ENCODE peak calls at places on chromosomes 13 and 19, in eight cellular contexts. U is stimulated activated CD4-positive, alpha-beta T cell treated with anti-CD3 and anti-CD28 coated beads, Interleukin-2, amount 100 ng/mL, for 48 hours; V is T-helper 2 cell treated with Interferon-gamma antibody and Interleukin-4, amounts not matched to agents 5 μg/mL and 100 μg/mL, for 36 hours; L is T-helper 22 cell; B is NCI-H2171; Y is stimulated activated CD8-positive, alpha-beta memory T cell treated with anti-CD3 and anti-CD28 coated beads, Interleukin-15, amount 100 ng/mL, for 24 hours; P is GM13977; Z is dorsolateral prefrontal cortex. R is an unnamed sample.

GRCh38 chr13:112245179-112245724 is 130.9 kb upstream of the SPACA7 start:
- DNase-seq in U (no peak), V (no peak), L (no peak), B (no peak), Y (no peak), P (no peak), Z (no peak), R (no peak)

GRCh38 chr13:49629947-49630346 is 1.6 kb downstream of the ARL11 start:
- DNase-seq in U (no peak), V (no peak), L (no peak), B (no peak), Y (no peak), P (no peak), Z (no peak), R (no peak)

GRCh38 chr13:37074703-37075102 is 15.2 kb upstream of the SUPT20H start:
- DNase-seq in U (no peak), V (no peak), L (no peak), B (no peak), Y (no peak), P (no peak), Z (no peak), R (no peak)

GRCh38 chr19:45439190-45439568 is 15.5 kb upstream of the ERCC1 start:
- DNase-seq in U (no peak), V (no peak), L (no peak), B (no peak), Y (no peak), P (no peak), Z (no peak), R (no peak)

GRCh38 chr13:48505597-48506091 is 27.2 kb downstream of the RCBTB2 start:
- DNase-seq in U (no peak), V (peak), L (peak), B (no peak), Y (no peak), P (peak), Z (no peak), R (no peak)

GRCh38 chr13:48184260-48184659 is 48.7 kb upstream of the ITM2B start:
- DNase-seq in U (no peak), V (no peak), L (no peak), B (no peak), Y (no peak), P (no peak), Z (no peak), R (no peak)

GRCh38 chr13:58434943-58435342 is 803.4 kb downstream of the PCDH17 start:
- DNase-seq in U (no peak), V (no peak), L (no peak), B (no peak), Y (no peak), P (no peak), Z (no peak), R (no peak)

GRCh38 chr19:3443840-3444694 is 36.3 kb downstream of the SMIM24 start:
- DNase-seq in U (no peak), V (no peak), L (no peak), B (no peak), Y (no peak), P (no peak), Z (peak), R (no peak)

GRCh38 chr19:39842693-39843435 is 3.3 kb downstream of the FBL start:
- DNase-seq in U (no peak), V (no peak), L (no peak), B (no peak), Y (no peak), P (no peak), Z (no peak), R (no peak)

GRCh38 chr13:112165712-112166111 is 98.8 kb downstream of the SOX1 start:
- DNase-seq in U (no peak), V (no peak), L (no peak), B (no peak), Y (no peak), P (no peak), Z (no peak), R (no peak)

GRCh38 chr13:24263652-24264051 is 45.7 kb upstream of the C1QTNF9 start:
- DNase-seq in U (no peak), V (no peak), L (no peak), B (no peak), Y (no peak), P (no peak), Z (no peak), R (no peak)

GRCh38 chr19:29519146-29519545 is 6.6 kb upstream of the VSTM2B start:
- DNase-seq in U (no peak), V (no peak), L (no peak), B (no peak), Y (no peak), P (no peak), Z (peak), R (no peak)

GRCh38 chr19:31071157-31071855 is 277.9 kb downstream of the TSHZ3 start:
- DNase-seq in U (no peak), V (no peak), L (no peak), B (no peak), Y (no peak), P (no peak), Z (no peak), R (no peak)

GRCh38 chr13:80215368-80215767 is 125.6 kb downstream of the SPRY2 start:
- DNase-seq in U (no peak), V (no peak), L (no peak), B (no peak), Y (no peak), P (no peak), Z (no peak), R (no peak)